ENCODE peak calls at places on chromosomes 11 and 22, in seven cellular contexts. E is GM23248, L is hepatocyte, S is neural progenitor cell, Y is GM23338, I is HCT116, W is PC-3. H is an unnamed sample.

GRCh38 chr11:66856496-66857233 is at the start of gene LRFN4:
- DNase-seq in L (peak), S (peak), W (peak), Y (peak), I (no peak), E (peak), H (no peak)

GRCh38 chr22:37676691-37677627 is 1.5 kb downstream of the LGALS1 start:
- DNase-seq in W (peak), I (peak), Y (peak), L (peak), E (peak), S (peak), H (peak)

GRCh38 chr11:2315395-2316168 is 13.8 kb downstream of the TSPAN32 start:
- DNase-seq in S (no peak), Y (no peak), L (no peak), I (no peak), E (no peak), W (no peak), H (no peak)

GRCh38 chr11:36763187-36763586 is 165.2 kb upstream of the RAG2 start:
- DNase-seq in Y (no peak), I (no peak), L (no peak), E (no peak), S (no peak), W (no peak), H (peak)

GRCh38 chr11:126391286-126391954 is 35.9 kb downstream of the ST3GAL4 start:
- DNase-seq in W (no peak), Y (no peak), I (no peak), E (no peak), L (no peak), S (no peak), H (no peak)

GRCh38 chr22:24185501-24186351 is 4.4 kb downstream of the SUSD2 start:
- DNase-seq in Y (no peak), I (no peak), L (no peak), W (no peak), E (no peak), S (no peak), H (no peak)

GRCh38 chr11:61914471-61915171 is 2.7 kb downstream of the RAB3IL1 start:
- DNase-seq in S (no peak), E (no peak), L (no peak), Y (no peak), W (no peak), I (no peak), H (no peak)

GRCh38 chr22:22952531-22953295 is 65.1 kb downstream of the IGLL5 start:
- DNase-seq in Y (no peak), I (no peak), E (no peak), S (no peak), W (no peak), L (no peak), H (no peak)

GRCh38 chr22:49946612-49947295 is 13.8 kb upstream of the PIM3 start:
- DNase-seq in W (no peak), I (no peak), L (no peak), E (no peak), S (peak), Y (no peak), H (no peak)

GRCh38 chr11:132850106-132850505 is 682.2 kb downstream of the OPCML start:
- DNase-seq in W (no peak), E (no peak), S (no peak), Y (no peak), I (no peak), L (no peak), H (no peak)

GRCh38 chr11:79419120-79419519 is 21.7 kb downstream of the TENM4 start:
- DNase-seq in W (peak), E (peak), Y (no peak), I (peak), S (no peak), L (peak), H (no peak)

GRCh38 chr11:6199174-6199810 is at the start of gene OR52W1:
- DNase-seq in I (no peak), E (no peak), S (no peak), Y (no peak), L (no peak), W (no peak), H (no peak)

GRCh38 chr11:106329273-106330018 is 252.0 kb downstream of the AASDHPPT start:
- DNase-seq in Y (no peak), E (no peak), L (no peak), S (no peak), I (no peak), W (peak), H (no peak)

GRCh38 chr22:31139066-31139465 is 1.2 kb downstream of the PLA2G3 start:
- DNase-seq in Y (no peak), E (no peak), S (no peak), W (no peak), L (no peak), I (no peak), H (no peak)

GRCh38 chr22:30435674-30436126 is 10.1 kb downstream of the MTFP1 start:
- DNase-seq in S (no peak), E (no peak), Y (no peak), I (peak), W (no peak), L (no peak), H (peak)

GRCh38 chr22:48676266-48677167 is 1151.2 kb downstream of the BRD1 start:
- DNase-seq in E (no peak), Y (no peak), S (no peak), L (no peak), W (no peak), I (no peak), H (no peak)

GRCh38 chr11:61635304-61635703 is 44.9 kb upstream of the DAGLA start:
- DNase-seq in E (no peak), S (no peak), L (no peak), I (no peak), W (no peak), Y (no peak), H (no peak)

GRCh38 chr11:6650980-6651379 is 4.6 kb downstream of the DCHS1 start:
- DNase-seq in Y (no peak), W (peak), S (no peak), I (no peak), E (peak), L (peak), H (no peak)

GRCh38 chr11:66651011-66651410 is 12.5 kb downstream of the RBM4 start:
- DNase-seq in I (no peak), W (no peak), E (peak), S (no peak), L (no peak), Y (no peak), H (no peak)

GRCh38 chr11:87076260-87076783 is 38.6 kb downstream of the TMEM135 start:
- DNase-seq in W (no peak), S (no peak), I (no peak), E (no peak), Y (no peak), L (no peak), H (no peak)

GRCh38 chr11:70584786-70585545 is 186.6 kb downstream of the CTTN start:
- DNase-seq in W (no peak), S (no peak), L (no peak), Y (no peak), E (no peak), I (no peak), H (no peak)

GRCh38 chr11:70586261-70587094 is 188.1 kb downstream of the CTTN start:
- DNase-seq in S (no peak), Y (no peak), I (no peak), E (no peak), W (no peak), L (no peak), H (no peak)

GRCh38 chr11:70590356-70590991 is 192.1 kb downstream of the CTTN start:
- DNase-seq in I (no peak), L (no peak), W (no peak), S (no peak), E (no peak), Y (no peak), H (no peak)

GRCh38 chr11:70583781-70584218 is 185.5 kb downstream of the CTTN start:
- DNase-seq in Y (no peak), E (no peak), I (no peak), S (no peak), L (no peak), W (no peak), H (no peak)

DNA sequence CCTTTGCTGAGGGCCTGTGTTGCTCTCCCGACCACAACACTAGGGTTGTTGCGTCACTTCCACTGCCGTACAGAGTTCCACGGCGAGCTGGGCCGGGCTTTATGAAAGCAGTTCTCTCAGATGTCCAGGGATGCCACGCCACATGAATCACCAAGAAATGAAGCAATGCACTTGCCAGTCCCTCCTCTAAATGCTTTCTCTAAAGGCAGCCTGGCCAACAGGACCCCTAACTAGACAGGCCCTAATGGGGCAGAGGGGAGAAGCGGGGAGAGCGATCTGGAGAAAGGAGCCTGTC is 188.7 kb downstream of the CTTN start:
- DNase-seq in L (no peak), S (no peak), W (no peak), I (no peak), Y (no peak), E (no peak), H (no peak)
- TF ChIP-seq EZH2phosphoT487 in L (no peak), S (no peak), W (no peak), I (no peak), Y (no peak), E (no peak), H (no peak)

GRCh38 chr11:119420631-119421030 is 2.3 kb downstream of the THY1 start:
- DNase-seq in Y (no peak), S (no peak), L (no peak), W (no peak), E (no peak), I (no peak), H (no peak)

GRCh38 chr11:119422505-119423416 is at the start of gene THY1:
- DNase-seq in E (peak), L (peak), I (no peak), W (no peak), S (peak), Y (peak), H (no peak)

GRCh38 chr11:119421351-119421750 is 1.6 kb downstream of the THY1 start:
- DNase-seq in S (no peak), W (no peak), I (no peak), L (no peak), Y (peak), E (peak), H (no peak)

GRCh38 chr11:119423459-119424254 is 685 bp upstream of the THY1 start:
- DNase-seq in I (no peak), W (no peak), L (no peak), Y (no peak), E (no peak), S (no peak), H (no peak)

GRCh38 chr11:119421941-119422504 is 949 bp downstream of the THY1 start:
- DNase-seq in I (no peak), S (peak), W (no peak), Y (peak), L (peak), E (peak), H (no peak)
- TF ChIP-seq EZH2 in I (no peak), S (no peak), W (no peak), Y (no peak), L (no peak), E (no peak), H (no peak)

DNA sequence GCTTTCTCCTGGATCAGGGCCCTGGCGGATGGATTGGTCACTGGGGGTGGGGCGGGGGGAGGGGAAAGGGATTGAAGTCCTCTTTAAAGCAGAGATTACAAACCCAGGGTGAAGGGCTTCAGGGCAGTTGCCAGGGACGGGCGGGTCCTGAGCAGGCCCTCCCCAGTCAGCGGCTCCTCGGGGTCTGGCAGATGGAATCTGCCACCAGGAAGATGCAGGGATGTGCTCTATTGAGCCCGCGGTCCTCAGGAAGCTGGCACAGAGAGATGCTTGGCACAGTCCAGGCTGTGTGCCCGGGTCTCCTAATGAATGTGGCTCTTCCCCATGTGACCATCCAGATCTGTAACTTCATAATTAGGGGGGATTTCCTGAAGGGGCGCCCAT is 33.5 kb downstream of the MACROD1 start:
- DNase-seq in E (no peak), I (no peak), W (no peak), L (no peak), Y (no peak), S (no peak), H (no peak)
- TF ChIP-seq EZH2phosphoT487 in E (no peak), I (no peak), W (no peak), L (no peak), Y (no peak), S (no peak), H (no peak)

DNA sequence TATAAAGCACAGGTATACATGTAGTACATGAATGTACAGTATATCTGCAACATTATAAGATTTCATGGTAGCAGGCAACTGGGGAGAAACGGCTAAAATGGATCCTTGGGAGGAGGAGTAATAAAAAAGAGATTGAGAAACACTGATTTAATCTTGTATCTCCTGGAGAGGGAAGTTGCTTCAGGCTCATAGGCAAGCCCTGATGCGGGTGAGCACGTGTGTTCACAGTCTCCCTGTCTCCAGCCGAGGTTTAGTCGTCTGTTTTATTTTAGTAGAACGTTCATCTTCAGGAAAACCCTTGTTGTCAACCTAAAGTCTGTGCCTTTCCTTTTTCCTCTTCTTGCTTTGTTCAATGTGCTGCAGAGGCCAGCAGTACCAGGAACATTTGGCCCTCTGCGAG is 21.8 kb upstream of the SLC25A18 start:
- DNase-seq in S (no peak), I (no peak), Y (no peak), E (no peak), L (no peak), W (no peak), H (no peak)
- TF ChIP-seq EZH2 in S (no peak), I (no peak), Y (no peak), E (no peak), L (no peak), W (no peak), H (no peak)